ENCODE peak calls at places on chromosomes 4 and X, in seven cellular contexts. One of them, this sample, is unnamed.

GRCh38 chrX:2478546-2479419 is 22.0 kb downstream of the DHRSX start:
- DNase-seq in transverse colon: no peak
- DNase-seq in B cell: peak; percentile 37
- DNase-seq in endothelial cell: no peak
- DNase-seq in foreskin fibroblast: no peak
- DNase-seq in AG04450: no peak
- DNase-seq in K562: no peak
- DNase-seq in this sample: no peak

GRCh38 chr4:110201502-110201901 is 3.1 kb upstream of the ELOVL6 start:
- DNase-seq in transverse colon: no peak
- DNase-seq in B cell: no peak
- DNase-seq in endothelial cell: no peak
- DNase-seq in foreskin fibroblast: no peak
- DNase-seq in AG04450: no peak
- DNase-seq in K562: no peak
- DNase-seq in this sample: no peak

GRCh38 chr4:7777017-7777710 is 162.5 kb downstream of the AFAP1 start:
- DNase-seq in transverse colon: no peak
- DNase-seq in B cell: no peak
- DNase-seq in endothelial cell: no peak
- DNase-seq in foreskin fibroblast: no peak
- DNase-seq in AG04450: no peak
- DNase-seq in K562: no peak
- DNase-seq in this sample: no peak

GRCh38 chrX:14607446-14607845 is 78.1 kb downstream of the GLRA2 start:
- DNase-seq in transverse colon: no peak
- DNase-seq in B cell: no peak
- DNase-seq in endothelial cell: no peak
- DNase-seq in foreskin fibroblast: no peak
- DNase-seq in AG04450: no peak
- DNase-seq in K562: no peak
- DNase-seq in this sample: no peak

GRCh38 chr4:173189117-173189693 is 20.6 kb downstream of the GALNT7 start:
- DNase-seq in transverse colon: no peak
- DNase-seq in B cell: no peak
- DNase-seq in endothelial cell: no peak
- DNase-seq in foreskin fibroblast: peak; percentile 64
- DNase-seq in AG04450: no peak
- DNase-seq in K562: no peak
- DNase-seq in this sample: no peak

GRCh38 chrX:153684447-153685178 is 3.1 kb upstream of the SLC6A8 start:
- DNase-seq in transverse colon: no peak
- DNase-seq in B cell: no peak
- DNase-seq in endothelial cell: no peak
- DNase-seq in foreskin fibroblast: no peak
- DNase-seq in AG04450: no peak
- DNase-seq in K562: no peak
- DNase-seq in this sample: no peak

GRCh38 chrX:53223068-53223693 is 1.8 kb downstream of the KDM5C start:
- DNase-seq in transverse colon: peak; percentile 26
- DNase-seq in B cell: no peak
- DNase-seq in endothelial cell: no peak
- DNase-seq in foreskin fibroblast: peak; percentile 3
- DNase-seq in AG04450: no peak
- DNase-seq in K562: no peak
- DNase-seq in this sample: no peak

GRCh38 chr4:176792348-176793059 is at the start of gene VEGFC:
- DNase-seq in transverse colon: peak; percentile 24
- DNase-seq in B cell: no peak
- DNase-seq in endothelial cell: peak; percentile 65
- DNase-seq in foreskin fibroblast: peak; percentile 95
- DNase-seq in AG04450: no peak
- DNase-seq in K562: no peak
- DNase-seq in this sample: peak; percentile 69

GRCh38 chr4:142282870-142283431 is 563.1 kb downstream of the INPP4B start:
- DNase-seq in transverse colon: no peak
- DNase-seq in B cell: no peak
- DNase-seq in endothelial cell: peak; percentile 39
- DNase-seq in foreskin fibroblast: peak; percentile 23
- DNase-seq in AG04450: no peak
- DNase-seq in K562: no peak
- DNase-seq in this sample: no peak

GRCh38 chrX:10047631-10048030 is 80.5 kb downstream of the CLDN34 start:
- DNase-seq in transverse colon: no peak
- DNase-seq in B cell: no peak
- DNase-seq in endothelial cell: no peak
- DNase-seq in foreskin fibroblast: peak; percentile 51
- DNase-seq in AG04450: no peak
- DNase-seq in K562: no peak
- DNase-seq in this sample: no peak

GRCh38 chr4:2469192-2469984 is 482 bp downstream of the RNF4 start:
- DNase-seq in transverse colon: peak; percentile 72
- DNase-seq in B cell: peak; percentile 76
- DNase-seq in endothelial cell: peak; percentile 67
- DNase-seq in foreskin fibroblast: peak; percentile 69
- DNase-seq in AG04450: no peak
- DNase-seq in K562: peak; percentile 75
- DNase-seq in this sample: peak; percentile 82

GRCh38 chr4:62571494-62571893 is 1371.4 kb downstream of the ADGRL3 start:
- DNase-seq in transverse colon: peak; percentile 21
- DNase-seq in B cell: no peak
- DNase-seq in endothelial cell: no peak
- DNase-seq in foreskin fibroblast: no peak
- DNase-seq in AG04450: no peak
- DNase-seq in K562: no peak
- DNase-seq in this sample: no peak

GRCh38 chrX:37813570-37813969 is 33.7 kb downstream of the CYBB start:
- DNase-seq in transverse colon: no peak
- DNase-seq in B cell: no peak
- DNase-seq in endothelial cell: no peak
- DNase-seq in foreskin fibroblast: no peak
- DNase-seq in AG04450: no peak
- DNase-seq in K562: no peak
- DNase-seq in this sample: no peak

GRCh38 chrX:130014770-130015169 is 32.3 kb downstream of the BCORL1 start:
- DNase-seq in transverse colon: no peak
- DNase-seq in B cell: no peak
- DNase-seq in endothelial cell: no peak
- DNase-seq in foreskin fibroblast: no peak
- DNase-seq in AG04450: no peak
- DNase-seq in K562: no peak
- DNase-seq in this sample: no peak

GRCh38 chrX:74242050-74242449 is 61.9 kb upstream of the ZCCHC13 start:
- DNase-seq in transverse colon: no peak
- DNase-seq in B cell: no peak
- DNase-seq in endothelial cell: no peak
- DNase-seq in foreskin fibroblast: peak; percentile 49
- DNase-seq in AG04450: peak; percentile 50
- DNase-seq in K562: no peak
- DNase-seq in this sample: no peak

GRCh38 chrX:15549189-15550012 is 48.8 kb downstream of the BMX start:
- DNase-seq in transverse colon: no peak
- DNase-seq in B cell: no peak
- DNase-seq in endothelial cell: no peak
- DNase-seq in foreskin fibroblast: no peak
- DNase-seq in AG04450: no peak
- DNase-seq in K562: peak; percentile 19
- DNase-seq in this sample: no peak

GRCh38 chr4:55491486-55491885 is 55.2 kb downstream of the CLOCK start:
- DNase-seq in transverse colon: no peak
- DNase-seq in B cell: no peak
- DNase-seq in endothelial cell: no peak
- DNase-seq in foreskin fibroblast: peak; percentile 62
- DNase-seq in AG04450: no peak
- DNase-seq in K562: no peak
- DNase-seq in this sample: no peak

GRCh38 chr4:1730532-1731135 is 9.3 kb downstream of the TACC3 start:
- DNase-seq in transverse colon: no peak
- DNase-seq in B cell: no peak
- DNase-seq in endothelial cell: no peak
- DNase-seq in foreskin fibroblast: no peak
- DNase-seq in AG04450: no peak
- DNase-seq in K562: no peak
- DNase-seq in this sample: no peak

GRCh38 chr4:95857761-95858160 is 17.9 kb downstream of the PDHA2 start:
- DNase-seq in transverse colon: no peak
- DNase-seq in B cell: no peak
- DNase-seq in endothelial cell: no peak
- DNase-seq in foreskin fibroblast: no peak
- DNase-seq in AG04450: no peak
- DNase-seq in K562: no peak
- DNase-seq in this sample: no peak

GRCh38 chr4:48913346-48913745 is 6.8 kb upstream of the OCIAD2 start:
- DNase-seq in transverse colon: no peak
- DNase-seq in B cell: no peak
- DNase-seq in endothelial cell: no peak
- DNase-seq in foreskin fibroblast: peak; percentile 84
- DNase-seq in AG04450: peak; percentile 66
- DNase-seq in K562: no peak
- DNase-seq in this sample: no peak

GRCh38 chrX:68599256-68600152 is 48.0 kb upstream of the STARD8 start:
- DNase-seq in transverse colon: no peak
- DNase-seq in B cell: no peak
- DNase-seq in endothelial cell: no peak
- DNase-seq in foreskin fibroblast: peak; percentile 24
- DNase-seq in AG04450: no peak
- DNase-seq in K562: peak; percentile 8
- DNase-seq in this sample: no peak

GRCh38 chr4:74630551-74630950 is 163.8 kb downstream of the BTC start:
- DNase-seq in transverse colon: no peak
- DNase-seq in B cell: no peak
- DNase-seq in endothelial cell: no peak
- DNase-seq in foreskin fibroblast: no peak
- DNase-seq in AG04450: no peak
- DNase-seq in K562: no peak
- DNase-seq in this sample: no peak

GRCh38 chrX:45767021-45767491 is 566.4 kb upstream of the DIPK2B start:
- DNase-seq in transverse colon: no peak
- DNase-seq in B cell: no peak
- DNase-seq in endothelial cell: no peak
- DNase-seq in foreskin fibroblast: peak; percentile 39
- DNase-seq in AG04450: no peak
- DNase-seq in K562: no peak
- DNase-seq in this sample: peak; percentile 13

GRCh38 chrX:139025822-139026221 is 314.3 kb upstream of the FGF13 start:
- DNase-seq in transverse colon: no peak
- DNase-seq in B cell: no peak
- DNase-seq in endothelial cell: no peak
- DNase-seq in foreskin fibroblast: no peak
- DNase-seq in AG04450: no peak
- DNase-seq in K562: no peak
- DNase-seq in this sample: no peak

GRCh38 chrX:20139966-20140365 is 1.7 kb downstream of the EIF1AX start:
- DNase-seq in transverse colon: no peak
- DNase-seq in B cell: no peak
- DNase-seq in endothelial cell: no peak
- DNase-seq in foreskin fibroblast: peak; percentile 54
- DNase-seq in AG04450: no peak
- DNase-seq in K562: no peak
- DNase-seq in this sample: no peak

GRCh38 chrX:38968817-38969216 is 167.6 kb downstream of the MID1IP1 start:
- DNase-seq in transverse colon: no peak
- DNase-seq in B cell: no peak
- DNase-seq in endothelial cell: no peak
- DNase-seq in foreskin fibroblast: peak; percentile 4
- DNase-seq in AG04450: no peak
- DNase-seq in K562: no peak
- DNase-seq in this sample: no peak

GRCh38 chr4:57612279-57612678 is 502.1 kb upstream of the IGFBP7 start:
- DNase-seq in transverse colon: peak; percentile 9
- DNase-seq in B cell: no peak
- DNase-seq in endothelial cell: no peak
- DNase-seq in foreskin fibroblast: no peak
- DNase-seq in AG04450: no peak
- DNase-seq in K562: no peak
- DNase-seq in this sample: no peak
- TF ChIP-seq CTCF in transverse colon: no peak
- TF ChIP-seq CTCF in B cell: no peak
- TF ChIP-seq CTCF in endothelial cell: no peak
- TF ChIP-seq CTCF in foreskin fibroblast: no peak
- TF ChIP-seq CTCF in AG04450: no peak
- TF ChIP-seq CTCF in K562: no peak
- TF ChIP-seq CTCF in this sample: no peak

GRCh38 chr4:169774466-169775445 is 17.0 kb upstream of the HPF1 start:
- DNase-seq in transverse colon: no peak
- DNase-seq in B cell: no peak
- DNase-seq in endothelial cell: peak; percentile 53
- DNase-seq in foreskin fibroblast: peak; percentile 14
- DNase-seq in AG04450: no peak
- DNase-seq in K562: peak; percentile 44
- DNase-seq in this sample: no peak
- TF ChIP-seq CTCF in transverse colon: no peak
- TF ChIP-seq CTCF in B cell: peak; percentile 28
- TF ChIP-seq CTCF in endothelial cell: peak; percentile 14
- TF ChIP-seq CTCF in foreskin fibroblast: no peak
- TF ChIP-seq CTCF in AG04450: peak; percentile 42
- TF ChIP-seq CTCF in K562: peak; percentile 57
- TF ChIP-seq CTCF in this sample: peak; percentile 26

GRCh38 chrX:16834811-16835210 is 35.4 kb downstream of the RBBP7 start:
- DNase-seq in transverse colon: no peak
- DNase-seq in B cell: no peak
- DNase-seq in endothelial cell: no peak
- DNase-seq in foreskin fibroblast: no peak
- DNase-seq in AG04450: no peak
- DNase-seq in K562: no peak
- DNase-seq in this sample: no peak

GRCh38 chrX:16839852-16840460 is 30.2 kb downstream of the RBBP7 start:
- DNase-seq in transverse colon: no peak
- DNase-seq in B cell: no peak
- DNase-seq in endothelial cell: no peak
- DNase-seq in foreskin fibroblast: peak; percentile 80
- DNase-seq in AG04450: no peak
- DNase-seq in K562: no peak
- DNase-seq in this sample: no peak

GRCh38 chrX:16839224-16839851 is 30.8 kb downstream of the RBBP7 start:
- DNase-seq in transverse colon: no peak
- DNase-seq in B cell: no peak
- DNase-seq in endothelial cell: no peak
- DNase-seq in foreskin fibroblast: no peak
- DNase-seq in AG04450: no peak
- DNase-seq in K562: no peak
- DNase-seq in this sample: no peak

GRCh38 chrX:16838202-16839066 is 31.7 kb downstream of the RBBP7 start:
- DNase-seq in transverse colon: peak; percentile 13
- DNase-seq in B cell: no peak
- DNase-seq in endothelial cell: no peak
- DNase-seq in foreskin fibroblast: peak; percentile 84
- DNase-seq in AG04450: no peak
- DNase-seq in K562: no peak
- DNase-seq in this sample: no peak

GRCh38 chrX:16836371-16836770 is 33.8 kb downstream of the RBBP7 start:
- DNase-seq in transverse colon: peak; percentile 10
- DNase-seq in B cell: no peak
- DNase-seq in endothelial cell: peak; percentile 43
- DNase-seq in foreskin fibroblast: peak; percentile 51
- DNase-seq in AG04450: no peak
- DNase-seq in K562: peak; percentile 18
- DNase-seq in this sample: no peak
- TF ChIP-seq CTCF in transverse colon: peak; percentile 14
- TF ChIP-seq CTCF in B cell: peak; percentile 20
- TF ChIP-seq CTCF in endothelial cell: peak; percentile 54
- TF ChIP-seq CTCF in foreskin fibroblast: no peak
- TF ChIP-seq CTCF in AG04450: peak; percentile 24
- TF ChIP-seq CTCF in K562: peak; percentile 49
- TF ChIP-seq CTCF in this sample: no peak

GRCh38 chr4:113248320-113248719 is 198.9 kb downstream of the ANK2 start:
- DNase-seq in transverse colon: no peak
- DNase-seq in B cell: no peak
- DNase-seq in endothelial cell: peak; percentile 47
- DNase-seq in foreskin fibroblast: no peak
- DNase-seq in AG04450: no peak
- DNase-seq in K562: no peak
- DNase-seq in this sample: no peak
- TF ChIP-seq CTCF in transverse colon: no peak
- TF ChIP-seq CTCF in B cell: no peak
- TF ChIP-seq CTCF in endothelial cell: peak; percentile 30
- TF ChIP-seq CTCF in foreskin fibroblast: no peak
- TF ChIP-seq CTCF in AG04450: no peak
- TF ChIP-seq CTCF in K562: no peak
- TF ChIP-seq CTCF in this sample: no peak

This sample was measured in GM13977.